ENCODE peak calls at places on chromosomes 16 and 17, in seven cellular contexts. D is WERI-Rb-1, Z is neural progenitor cell, F is ascending aorta, X is tibial artery, P is mammary epithelial cell, H is Caco-2. W is an unnamed sample. For H3K36me3, the result is how much of the 10 kb centered on the place peaks cover.

GRCh38 chr17:3621146-3621720 is 12.0 kb upstream of the TRPV1 start:
- DNase-seq in D (no peak), Z (no peak), F (no peak), X (no peak), P (no peak), H (no peak), W (no peak)

GRCh38 chr17:19787733-19788357 is 39.7 kb upstream of the ALDH3A1 start:
- DNase-seq in D (no peak), Z (no peak), F (no peak), X (no peak), P (peak), H (no peak), W (no peak)

GRCh38 chr17:73232587-73233373 is 28.9 kb downstream of the CPSF4L start:
- DNase-seq in D (peak), Z (peak), F (peak), X (no peak), P (peak), H (peak), W (no peak)

GRCh38 chr16:89257281-89257731 is 39.8 kb downstream of the ZNF778 start:
- DNase-seq in D (no peak), Z (peak), F (no peak), X (no peak), P (no peak), H (peak), W (no peak)

GRCh38 chr16:10566613-10567012 is 13.8 kb downstream of the EMP2 start:
- DNase-seq in D (no peak), Z (no peak), F (no peak), X (no peak), P (no peak), H (no peak), W (no peak)

GRCh38 chr17:2158011-2158410 is 103.1 kb downstream of the HIC1 start:
- DNase-seq in D (no peak), Z (no peak), F (no peak), X (peak), P (peak), H (no peak), W (no peak)

GRCh38 chr17:40554646-40555295 is 10.5 kb downstream of the CCR7 start:
- DNase-seq in D (peak), Z (no peak), F (peak), X (peak), P (no peak), H (no peak), W (no peak)

GRCh38 chr17:15447928-15448579 is 19.4 kb downstream of the CDRT4 start:
- DNase-seq in D (no peak), Z (no peak), F (no peak), X (no peak), P (no peak), H (no peak), W (no peak)

DNA sequence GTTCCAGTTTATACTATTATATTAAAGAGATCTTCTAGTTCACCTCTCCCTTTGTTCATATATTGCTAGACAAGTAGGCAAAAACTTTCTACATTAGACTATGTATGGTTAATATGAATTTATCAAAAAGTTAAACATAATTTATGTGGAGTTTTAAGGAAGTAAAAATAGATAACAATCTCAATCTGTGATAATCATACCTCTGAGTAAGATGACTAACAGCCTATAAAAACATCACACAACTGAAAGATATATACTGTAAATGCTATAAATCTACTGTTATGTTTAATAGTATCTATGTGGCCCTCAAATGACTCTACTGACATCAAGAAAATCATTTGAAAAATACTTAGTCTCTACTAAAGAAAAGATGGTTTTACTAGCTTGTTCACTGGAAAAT is 37.1 kb downstream of the AP1G1 start:
- DNase-seq in D (no peak), Z (no peak), F (no peak), X (no peak), P (no peak), H (no peak), W (no peak)
- H3K36me3 ChIP-seq in D (under half), Z (under half), F (under half), X (under half), P (under half), H (under half), W (under half)

GRCh38 chr16:30980434-30980833 is 4.6 kb upstream of the HSD3B7 start:
- DNase-seq in D (no peak), Z (no peak), F (no peak), X (peak), P (no peak), H (no peak), W (no peak)
- H3K36me3 ChIP-seq in D (half or more), Z (under half), F (half or more), X (under half), P (under half), H (under half), W (under half)

GRCh38 chr16:87346517-87347060 is 29.4 kb upstream of the C16orf95 start:
- DNase-seq in D (no peak), Z (no peak), F (no peak), X (no peak), P (no peak), H (no peak), W (no peak)

GRCh38 chr16:87343753-87344050 is 26.5 kb upstream of the C16orf95 start:
- DNase-seq in D (no peak), Z (no peak), F (no peak), X (no peak), P (no peak), H (no peak), W (no peak)

GRCh38 chr16:87344165-87344930 is 27.2 kb upstream of the C16orf95 start:
- DNase-seq in D (no peak), Z (no peak), F (no peak), X (no peak), P (no peak), H (no peak), W (no peak)

GRCh38 chr16:87345721-87346424 is 28.7 kb upstream of the C16orf95 start:
- DNase-seq in D (no peak), Z (peak), F (no peak), X (no peak), P (no peak), H (no peak), W (no peak)

GRCh38 chr16:87344931-87345631 is 27.9 kb upstream of the C16orf95 start:
- DNase-seq in D (no peak), Z (no peak), F (no peak), X (no peak), P (no peak), H (no peak), W (no peak)
- H3K36me3 ChIP-seq in D (under half), Z (under half), F (under half), X (under half), P (under half), H (under half), W (under half)

GRCh38 chr16:74896389-74897370 is 88.2 kb downstream of the WDR59 start:
- DNase-seq in D (no peak), Z (no peak), F (no peak), X (no peak), P (peak), H (no peak), W (no peak)
- H3K36me3 ChIP-seq in D (under half), Z (under half), F (under half), X (under half), P (under half), H (under half), W (under half)

GRCh38 chr16:58196898-58197313 is 1.0 kb downstream of the CSNK2A2 start:
- DNase-seq in D (no peak), Z (peak), F (no peak), X (no peak), P (peak), H (peak), W (no peak)

GRCh38 chr16:58195344-58195743 is 2.6 kb downstream of the CSNK2A2 start:
- DNase-seq in D (no peak), Z (no peak), F (no peak), X (no peak), P (no peak), H (no peak), W (no peak)

GRCh38 chr16:58194790-58195189 is 3.1 kb downstream of the CSNK2A2 start:
- DNase-seq in D (no peak), Z (no peak), F (no peak), X (no peak), P (no peak), H (no peak), W (no peak)

GRCh38 chr16:58197314-58198012 is 443 bp downstream of the CSNK2A2 start:
- DNase-seq in D (no peak), Z (peak), F (no peak), X (no peak), P (no peak), H (peak), W (no peak)

DNA sequence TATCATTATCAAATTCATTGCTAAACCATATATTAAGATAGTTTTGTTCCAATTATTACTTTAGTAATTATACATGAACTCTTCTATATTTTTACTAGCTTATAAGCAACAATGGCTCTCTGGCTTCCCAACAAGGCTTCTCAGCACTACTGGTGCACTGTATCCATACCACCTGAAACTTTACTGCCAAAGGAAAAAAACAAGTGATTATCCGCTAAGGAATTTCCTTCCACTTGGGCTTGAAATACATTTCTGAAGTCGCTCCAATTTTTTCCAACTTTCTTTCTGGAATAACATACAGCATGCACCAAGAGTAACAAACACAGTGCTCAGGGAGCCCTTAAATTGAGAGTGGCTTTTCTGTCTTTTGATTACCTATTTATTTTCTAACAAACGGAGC is 2.1 kb downstream of the CSNK2A2 start:
- DNase-seq in D (no peak), Z (no peak), F (no peak), X (no peak), P (no peak), H (no peak), W (no peak)
- H3K36me3 ChIP-seq in D (under half), Z (under half), F (under half), X (under half), P (under half), H (under half), W (under half)

W was measured in vagina.